ENCODE peak calls at places on chromosomes 3 and 15, in six cellular contexts. Z, T, Q, L, M and S are unnamed samples.

GRCh38 chr15:63498815-63499549 is 5.4 kb upstream of the USP3 start:
- DNase-seq in Z (no peak), M (no peak), Q (no peak), L (no peak), T (peak; percentile 38), S (no peak)

GRCh38 chr3:27993061-27993460 is 248.4 kb upstream of the CMC1 start:
- DNase-seq in Q (no peak), M (no peak), T (no peak), L (no peak), Z (no peak), S (no peak)

GRCh38 chr3:188387921-188388320 is 234.0 kb downstream of the LPP start:
- DNase-seq in Q (no peak), T (no peak), L (no peak), M (no peak), Z (no peak), S (no peak)

GRCh38 chr3:79040701-79041100 is 727.1 kb downstream of the ROBO1 start:
- DNase-seq in T (peak; percentile 55), M (no peak), Q (no peak), Z (no peak), L (no peak), S (no peak)

GRCh38 chr3:54278960-54279359 is 156.6 kb downstream of the CACNA2D3 start:
- DNase-seq in T (peak; percentile 14), L (no peak), Z (no peak), Q (no peak), M (no peak), S (no peak)

GRCh38 chr15:68829068-68829467 is 8.4 kb upstream of the ANP32A start:
- DNase-seq in M (peak; percentile 27), T (peak; percentile 45), Z (no peak), Q (peak; percentile 81), L (no peak), S (peak; percentile 59)

GRCh38 chr3:180594631-180595348 is 7.2 kb upstream of the TTC14 start:
- DNase-seq in T (peak; percentile 44), Q (peak; percentile 55), M (peak; percentile 13), L (peak; percentile 26), Z (no peak), S (peak; percentile 39)

GRCh38 chr3:5192568-5193319 is 5.2 kb downstream of the EDEM1 start:
- DNase-seq in Q (no peak), T (no peak), M (no peak), Z (no peak), L (no peak), S (peak; percentile 42)

GRCh38 chr3:30311781-30312180 is 294.6 kb upstream of the TGFBR2 start:
- DNase-seq in T (no peak), Q (no peak), Z (no peak), L (no peak), M (no peak), S (no peak)

GRCh38 chr3:138205527-138205926 is 18.4 kb downstream of the ARMC8 start:
- DNase-seq in L (no peak), Q (no peak), M (no peak), Z (no peak), T (no peak), S (no peak)

GRCh38 chr15:39672184-39672583 is 91.3 kb downstream of the THBS1 start:
- DNase-seq in T (no peak), L (no peak), Q (no peak), M (no peak), Z (no peak), S (no peak)

GRCh38 chr15:31556494-31557150 is 230.0 kb downstream of the KLF13 start:
- DNase-seq in T (no peak), Z (no peak), Q (no peak), M (no peak), L (no peak), S (no peak)
- TF ChIP-seq MYC in T (no peak), Z (no peak), Q (no peak), M (no peak), L (no peak), S (no peak)

GRCh38 chr3:69084668-69085542 is at the start of gene ARL6IP5:
- DNase-seq in Q (peak; percentile 93), Z (peak; percentile 77), L (peak; percentile 93), T (peak; percentile 90), M (peak; percentile 78), S (peak; percentile 97)
- TF ChIP-seq POLR2A in Q (peak; percentile 70), Z (peak; percentile 49), L (peak; percentile 59), T (no peak), M (peak; percentile 33), S (peak; percentile 32)

GRCh38 chr15:77508541-77509505 is 88.1 kb downstream of the HMG20A start:
- DNase-seq in M (no peak), Z (no peak), L (no peak), T (no peak), Q (peak; percentile 45), S (no peak)
- TF ChIP-seq MAX in M (no peak), Z (no peak), L (no peak), T (no peak), Q (no peak), S (no peak)

DNA sequence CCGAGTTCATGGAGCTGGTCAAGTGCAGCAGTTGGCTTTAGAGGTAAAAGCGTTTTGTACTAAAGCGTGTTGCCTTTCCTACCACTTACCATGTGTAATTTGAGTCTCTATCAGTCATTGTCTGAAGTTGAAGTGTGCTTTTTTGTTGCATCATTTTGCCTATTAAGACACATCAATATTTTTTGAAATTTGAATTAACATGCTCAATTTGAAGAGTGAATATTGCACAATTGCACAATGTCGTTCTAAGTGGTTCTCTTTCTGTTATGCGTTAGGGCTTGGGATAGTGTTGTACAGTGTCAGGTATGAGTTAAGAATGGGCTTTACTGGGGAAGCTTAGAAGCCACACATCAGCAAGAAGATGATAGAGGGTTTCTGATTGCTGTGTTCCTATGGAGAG is 84.0 kb upstream of the ACKR4 start:
- DNase-seq in Q (no peak), Z (no peak), T (no peak), L (no peak), M (no peak), S (no peak)
- TF ChIP-seq MYC in Q (no peak), Z (no peak), T (no peak), L (no peak), M (no peak), S (no peak)

DNA sequence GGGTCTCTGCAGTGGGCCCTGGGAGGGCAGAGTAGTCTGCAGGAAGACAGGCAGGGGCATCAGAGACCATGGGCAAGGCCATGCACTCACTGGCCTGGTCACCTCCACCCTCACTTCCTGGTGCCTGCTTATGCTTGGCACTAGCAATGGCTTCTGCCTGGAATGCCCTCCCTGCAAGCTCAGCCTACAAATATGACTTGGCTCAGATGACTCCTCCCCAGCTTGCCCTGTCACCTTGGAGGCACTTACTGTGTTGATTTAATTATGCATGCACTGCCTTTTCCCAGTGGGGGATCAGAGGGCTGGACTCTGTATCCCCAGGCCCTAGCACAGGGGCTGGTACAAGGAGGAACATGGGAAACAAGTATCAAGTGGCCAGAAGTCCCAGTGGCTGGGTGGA is 7.8 kb downstream of the C3orf18 start:
- DNase-seq in L (no peak), T (no peak), Z (no peak), M (no peak), Q (no peak), S (no peak)
- TF ChIP-seq POLR2A in L (no peak), T (no peak), Z (no peak), M (no peak), Q (no peak), S (no peak)